ENCODE peak calls at places on chromosome 11, in eight cellular contexts. T, A, Z, I, Y, X, J and M are unnamed samples.

GRCh38 chr11:40187092-40187403 is 1272.4 kb downstream of the LRRC4C start:
- DNase-seq in T (no peak), Z (no peak), J (no peak), I (peak; percentile 60), X (no peak), Y (no peak), A (no peak), M (no peak)

GRCh38 chr11:15493921-15494630 is 379.4 kb downstream of the INSC start:
- DNase-seq in X (peak; percentile 32), T (no peak), Z (no peak), J (peak; percentile 0), I (no peak), Y (no peak), A (no peak), M (no peak)

GRCh38 chr11:41392591-41392990 is 66.9 kb downstream of the LRRC4C start:
- DNase-seq in Z (no peak), T (no peak), I (no peak), A (no peak), J (no peak), Y (no peak), X (no peak), M (no peak)

GRCh38 chr11:12846766-12847615 is 162.1 kb upstream of the RASSF10 start:
- DNase-seq in A (no peak), X (no peak), J (no peak), I (peak; percentile 26), Z (no peak), T (no peak), Y (no peak), M (no peak)

GRCh38 chr11:127683321-127683720 is 682.8 kb upstream of the KIRREL3 start:
- DNase-seq in Y (no peak), A (no peak), T (no peak), I (no peak), X (no peak), J (no peak), Z (no peak), M (no peak)

GRCh38 chr11:59240322-59240721 is 27.6 kb upstream of the MPEG1 start:
- DNase-seq in A (no peak), J (no peak), X (no peak), Y (no peak), Z (no peak), I (no peak), T (no peak), M (no peak)

GRCh38 chr11:6563667-6564066 is 39.7 kb downstream of the RRP8 start:
- DNase-seq in Y (no peak), J (no peak), I (no peak), A (no peak), Z (no peak), X (no peak), T (no peak), M (no peak)

GRCh38 chr11:31797227-31798056 is 13.7 kb downstream of the PAX6 start:
- DNase-seq in A (no peak), J (no peak), Y (no peak), Z (no peak), I (no peak), X (no peak), T (no peak), M (no peak)

GRCh38 chr11:128862913-128863660 is 4.0 kb downstream of the KCNJ1 start:
- DNase-seq in T (no peak), I (no peak), A (no peak), Z (no peak), Y (no peak), J (peak; percentile 71), X (no peak), M (no peak)

GRCh38 chr11:3231550-3231850 is 717 bp downstream of the MRGPRE start:
- DNase-seq in J (no peak), Y (no peak), I (no peak), A (no peak), Z (no peak), T (no peak), X (no peak), M (no peak)

GRCh38 chr11:61477734-61478148 is 30.8 kb upstream of the LRRC10B start:
- DNase-seq in Y (peak; percentile 77), T (peak; percentile 31), J (peak; percentile 53), Z (peak; percentile 94), I (peak; percentile 32), A (peak; percentile 11), X (no peak), M (peak; percentile 61)

GRCh38 chr11:104432526-104432925 is 268.6 kb upstream of the PDGFD start:
- DNase-seq in T (no peak), Z (no peak), X (no peak), J (no peak), I (no peak), A (no peak), Y (no peak), M (no peak)

GRCh38 chr11:20161230-20161918 is 1.1 kb upstream of the DBX1 start:
- DNase-seq in J (peak; percentile 15), X (no peak), Z (no peak), A (no peak), T (no peak), Y (no peak), I (no peak), M (no peak)

GRCh38 chr11:10742460-10743208 is 8.4 kb upstream of the CTR9 start:
- DNase-seq in J (peak; percentile 59), X (no peak), A (no peak), T (no peak), I (no peak), Y (no peak), Z (no peak), M (no peak)

GRCh38 chr11:112057170-112057569 is 16.6 kb downstream of the PIH1D2 start:
- DNase-seq in I (no peak), J (no peak), T (no peak), Y (no peak), Z (no peak), X (no peak), A (no peak), M (no peak)

GRCh38 chr11:125348141-125348651 is 147.9 kb downstream of the FEZ1 start:
- DNase-seq in J (no peak), A (no peak), X (no peak), Y (no peak), T (no peak), I (no peak), Z (no peak), M (no peak)